ENCODE peak calls at places on chromosomes 4 and X, in five cellular contexts. S is WERI-Rb-1, F is esophagus squamous epithelium, C is astrocyte of the spinal cord, B is dorsolateral prefrontal cortex. I is an unnamed sample.

GRCh38 chr4:79964715-79965345 is 108.2 kb downstream of the ANTXR2 start:
- DNase-seq in B (no peak), C (peak), F (no peak), S (no peak), I (peak)

GRCh38 chr4:73139991-73140390 is 70.5 kb upstream of the COX18 start:
- DNase-seq in B (no peak), F (no peak), S (no peak), C (peak), I (no peak)

GRCh38 chr4:162274354-162274753 is 110.6 kb upstream of the FSTL5 start:
- DNase-seq in F (no peak), S (no peak), C (peak), B (no peak), I (no peak)

GRCh38 chrX:64580605-64581004 is 185.4 kb upstream of the MTMR8 start:
- DNase-seq in B (no peak), C (no peak), F (no peak), S (no peak), I (no peak)

GRCh38 chrX:112901821-112902732 is 61.4 kb upstream of the AMOT start:
- DNase-seq in F (no peak), C (no peak), S (no peak), B (no peak), I (no peak)

GRCh38 chr4:165726831-165727230 is 146.2 kb upstream of the TLL1 start:
- DNase-seq in F (no peak), S (no peak), C (peak), B (no peak), I (no peak)

GRCh38 chr4:167023359-167023925 is 210.9 kb downstream of the SPOCK3 start:
- DNase-seq in S (no peak), B (no peak), F (no peak), C (no peak), I (no peak)

GRCh38 chr4:110669663-110670062 is 46.8 kb upstream of the PITX2 start:
- DNase-seq in C (no peak), F (no peak), B (no peak), S (no peak), I (no peak)

GRCh38 chrX:130179579-130180215 is 7.9 kb downstream of the RAB33A start:
- DNase-seq in B (no peak), S (no peak), F (no peak), C (no peak), I (peak)

GRCh38 chrX:38061335-38061734 is 55.0 kb downstream of the SYTL5 start:
- DNase-seq in B (no peak), C (peak), S (no peak), F (no peak), I (peak)

DNA sequence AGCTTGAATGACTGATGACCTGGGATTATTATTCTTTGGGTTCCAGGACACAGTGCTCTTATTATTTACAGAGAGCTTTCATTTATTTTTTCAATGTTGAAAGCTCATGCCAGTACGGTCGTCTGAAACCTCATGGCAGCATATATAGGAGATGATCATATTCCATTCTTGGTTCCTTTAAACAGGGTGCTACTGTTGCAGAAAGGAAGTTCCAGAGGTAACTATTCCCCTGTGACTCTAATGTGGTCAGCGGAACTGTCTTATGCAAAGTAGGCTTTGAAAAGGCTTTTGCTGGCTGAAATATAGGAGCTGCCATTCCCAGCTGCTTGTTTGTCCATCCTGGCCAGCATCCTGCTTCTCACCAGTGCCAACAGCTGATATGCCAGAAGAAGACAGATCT is 208.3 kb upstream of the LEF1 start:
- DNase-seq in B (no peak), F (no peak), S (no peak), C (no peak), I (no peak)
- TF ChIP-seq CTCF in B (no peak), F (no peak), S (no peak), C (no peak), I (no peak)

GRCh38 chr4:109302366-109303140 is at the start of gene COL25A1:
- DNase-seq in B (peak), F (no peak), S (peak), C (peak), I (peak)

GRCh38 chr4:109301691-109302365 is 630 bp downstream of the COL25A1 start:
- DNase-seq in B (no peak), F (no peak), C (no peak), S (no peak), I (no peak)

GRCh38 chr4:109298279-109299010 is 4.0 kb downstream of the COL25A1 start:
- DNase-seq in B (no peak), F (no peak), C (peak), S (peak), I (peak)

DNA sequence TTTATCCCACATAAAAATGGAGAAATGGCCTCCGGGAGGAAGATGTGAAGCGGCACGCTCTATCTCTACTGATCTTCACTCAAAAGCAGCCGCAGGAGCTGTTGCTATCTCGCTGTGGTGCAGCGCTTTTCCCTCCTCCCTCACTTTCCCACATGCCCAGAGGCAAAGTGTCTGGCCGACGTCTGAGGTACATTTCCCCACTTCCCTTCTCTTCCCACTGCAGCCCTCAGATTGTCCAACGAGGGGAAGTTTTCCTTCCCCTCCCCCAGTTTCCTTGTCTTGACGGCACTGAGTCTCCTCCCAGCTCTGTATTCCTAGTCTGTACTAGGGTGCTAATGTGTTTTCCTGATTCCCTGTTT is 662 bp upstream of the COL25A1 start:
- DNase-seq in S (no peak), B (no peak), C (peak), F (no peak), I (no peak)
- H3K4me3 ChIP-seq in S (peak), B (peak), C (peak), F (peak), I (peak)

GRCh38 chr4:48905363-48906015 is 1.1 kb downstream of the OCIAD2 start:
- DNase-seq in B (no peak), C (peak), F (no peak), S (no peak), I (no peak)
- TF ChIP-seq CTCF in B (no peak), C (peak), F (no peak), S (peak), I (no peak)

GRCh38 chrX:68832516-68833447 is 4.0 kb downstream of the EFNB1 start:
- DNase-seq in C (no peak), F (no peak), S (no peak), B (no peak), I (no peak)
- H3K4me3 ChIP-seq in C (peak), F (peak), S (no peak), B (peak), I (peak)

GRCh38 chrX:24515447-24515846 is 50.4 kb downstream of the PDK3 start:
- DNase-seq in F (no peak), S (no peak), B (no peak), C (peak), I (peak)
- TF ChIP-seq CTCF in F (no peak), S (peak), B (peak), C (peak), I (peak)

GRCh38 chr4:107380190-107380589 is 339.8 kb downstream of the PAPSS1 start:
- DNase-seq in F (no peak), S (no peak), C (no peak), B (no peak), I (no peak)
- H3K4me3 ChIP-seq in F (no peak), S (no peak), C (no peak), B (no peak), I (no peak)

GRCh38 chrX:27599928-27600327 is 9.8 kb downstream of the DCAF8L2 start:
- DNase-seq in S (no peak), F (no peak), B (no peak), C (peak), I (no peak)
- TF ChIP-seq CTCF in S (no peak), F (no peak), B (no peak), C (no peak), I (no peak)

GRCh38 chr4:17657849-17658248 is 43.4 kb downstream of the MED28 start:
- DNase-seq in S (no peak), F (no peak), C (no peak), B (no peak), I (no peak)
- H3K4me3 ChIP-seq in S (no peak), F (no peak), C (no peak), B (no peak), I (no peak)

DNA sequence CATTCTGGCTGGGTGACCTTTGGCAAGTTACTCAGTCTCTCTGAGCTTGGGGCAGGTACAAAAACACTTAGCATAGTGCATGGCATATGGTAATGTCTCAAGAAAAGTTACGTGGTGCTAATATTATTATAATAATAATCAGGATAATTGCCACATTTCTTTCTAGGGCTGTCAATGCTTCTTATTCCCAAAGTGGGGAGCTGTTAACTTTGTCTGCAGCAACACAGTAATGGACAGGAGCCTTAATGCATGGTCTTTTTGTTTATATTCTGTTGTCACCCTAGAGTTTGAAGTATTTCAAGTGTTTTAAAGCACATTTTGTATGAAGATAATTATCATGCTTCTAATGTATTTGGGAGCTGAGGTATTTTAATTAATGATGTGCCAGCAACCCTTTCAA is 121.8 kb downstream of the FHIP1A start:
- DNase-seq in C (no peak), F (no peak), S (no peak), B (no peak), I (peak)
- TF ChIP-seq CTCF in C (no peak), F (no peak), S (peak), B (peak), I (peak)